ENCODE peak calls at places on chromosome 20, in six cellular contexts. I is substantia nigra, A is WERI-Rb-1, N is GM12892, T is GM03348, J is fibroblast of lung. Q is an unnamed sample.

GRCh38 chr20:48851579-48851978 is 23.8 kb upstream of the PREX1 start:
- DNase-seq in T (no peak), A (no peak), I (no peak), N (no peak), J (no peak), Q (no peak)

GRCh38 chr20:14984768-14985622 is 647.6 kb upstream of the FLRT3 start:
- DNase-seq in N (no peak), A (no peak), T (no peak), J (peak), I (no peak), Q (no peak)

GRCh38 chr20:3811421-3812258 is 8.7 kb upstream of the AP5S1 start:
- DNase-seq in I (peak), J (peak), A (no peak), N (no peak), T (peak), Q (peak)

GRCh38 chr20:1945660-1946059 is 48.2 kb downstream of the PDYN start:
- DNase-seq in J (no peak), I (no peak), A (no peak), T (no peak), N (no peak), Q (no peak)

GRCh38 chr20:48052492-48052870 is 267.2 kb upstream of the SULF2 start:
- DNase-seq in T (no peak), A (no peak), I (no peak), J (peak), N (no peak), Q (no peak)

GRCh38 chr20:4117867-4118266 is 102.5 kb upstream of the RNF24 start:
- DNase-seq in J (no peak), T (no peak), I (no peak), N (no peak), A (no peak), Q (no peak)

GRCh38 chr20:53692465-53693067 is 98.9 kb upstream of the ZNF217 start:
- DNase-seq in A (no peak), T (peak), I (peak), J (peak), N (no peak), Q (no peak)

GRCh38 chr20:58155148-58155925 is 73.1 kb downstream of the ANKRD60 start:
- DNase-seq in N (no peak), T (no peak), A (no peak), J (no peak), I (no peak), Q (no peak)

GRCh38 chr20:36462440-36463211 is 78.7 kb upstream of the MYL9 start:
- DNase-seq in I (no peak), T (peak), J (peak), N (no peak), A (no peak), Q (no peak)

GRCh38 chr20:63031251-63032014 is 24.7 kb upstream of the BHLHE23 start:
- DNase-seq in N (no peak), T (no peak), J (no peak), A (no peak), I (no peak), Q (no peak)

GRCh38 chr20:50790651-50791277 is 4.1 kb upstream of the BCAS4 start:
- DNase-seq in I (peak), T (peak), A (peak), J (peak), N (peak), Q (peak)

GRCh38 chr20:33423141-33423834 is 20.3 kb downstream of the SNTA1 start:
- DNase-seq in A (no peak), T (peak), N (no peak), I (no peak), J (peak), Q (no peak)

GRCh38 chr20:11118802-11119380 is 445.1 kb upstream of the JAG1 start:
- DNase-seq in T (no peak), I (no peak), N (no peak), A (no peak), J (peak), Q (no peak)

GRCh38 chr20:51529758-51530157 is 12.8 kb downstream of the NFATC2 start:
- DNase-seq in T (no peak), A (no peak), N (no peak), J (no peak), I (no peak), Q (peak)

GRCh38 chr20:63782521-63782971 is 43.0 kb downstream of the SLC2A4RG start:
- DNase-seq in A (no peak), J (no peak), I (no peak), T (no peak), N (no peak), Q (no peak)

GRCh38 chr20:60283281-60283680 is 325.1 kb downstream of the CDH26 start:
- DNase-seq in J (no peak), I (no peak), N (no peak), T (no peak), A (no peak), Q (no peak)

GRCh38 chr20:49387606-49387939 is 94.9 kb downstream of the KCNB1 start:
- DNase-seq in I (no peak), T (no peak), A (no peak), N (no peak), J (no peak), Q (no peak)

GRCh38 chr20:32052792-32053362 is 835 bp downstream of the HCK start:
- DNase-seq in J (no peak), I (no peak), N (peak), T (no peak), A (no peak), Q (no peak)

GRCh38 chr20:24721891-24722530 is 227.1 kb upstream of the CST7 start:
- DNase-seq in I (no peak), T (no peak), A (peak), N (no peak), J (no peak), Q (no peak)

GRCh38 chr20:3732327-3733118 is at the start of gene HSPA12B:
- DNase-seq in T (peak), J (no peak), I (no peak), A (no peak), N (no peak), Q (no peak)

GRCh38 chr20:54237544-54237943 is 29.7 kb downstream of the PFDN4 start:
- DNase-seq in A (no peak), J (no peak), I (no peak), N (no peak), T (no peak), Q (no peak)

GRCh38 chr20:35104685-35105295 is 12.2 kb upstream of the TRPC4AP start:
- DNase-seq in J (no peak), I (no peak), A (no peak), T (no peak), N (no peak), Q (no peak)

GRCh38 chr20:32155017-32155965 is 45.8 kb downstream of the TM9SF4 start:
- DNase-seq in A (peak), I (peak), J (peak), T (peak), N (no peak), Q (no peak)

GRCh38 chr20:444117-444516 is 18.2 kb downstream of the TBC1D20 start:
- DNase-seq in T (no peak), A (no peak), J (peak), N (no peak), I (no peak), Q (no peak)

GRCh38 chr20:11569163-11569562 is 348.5 kb upstream of the BTBD3 start:
- DNase-seq in T (no peak), N (no peak), J (no peak), A (peak), I (no peak), Q (no peak)

GRCh38 chr20:63463400-63464288 is 8.8 kb downstream of the KCNQ2 start:
- DNase-seq in N (no peak), T (peak), J (peak), I (no peak), A (no peak), Q (no peak)

GRCh38 chr20:846894-847278 is 13.4 kb downstream of the FAM110A start:
- DNase-seq in I (no peak), T (no peak), J (no peak), A (no peak), N (peak), Q (peak)

GRCh38 chr20:52004720-52005119 is 186.9 kb downstream of the ZFP64 start:
- DNase-seq in T (peak), N (no peak), A (no peak), I (no peak), J (peak), Q (no peak)

GRCh38 chr20:58449703-58450138 is 60.7 kb downstream of the VAPB start:
- DNase-seq in A (no peak), N (no peak), T (no peak), I (no peak), J (no peak), Q (no peak)

GRCh38 chr20:29079769-29080690 is 2177.4 kb upstream of the DEFB115 start:
- DNase-seq in A (peak), I (no peak), N (no peak), T (no peak), J (peak), Q (no peak)

GRCh38 chr20:8020314-8021079 is 936 bp upstream of the TMX4 start:
- DNase-seq in J (peak), A (no peak), I (no peak), N (no peak), T (no peak), Q (peak)

GRCh38 chr20:41047279-41047974 is 18.8 kb downstream of the TOP1 start:
- DNase-seq in J (no peak), A (no peak), T (no peak), I (no peak), N (no peak), Q (no peak)